ENCODE peak calls at places on chromosomes 13 and 19, in five cellular contexts. X, L, G, H and I are unnamed samples.

GRCh38 chr13:35107535-35107934 is 165.5 kb downstream of the NBEA start:
- DNase-seq in G (no peak), X (no peak), L (no peak), H (peak; percentile 54), I (no peak)

GRCh38 chr13:99982021-99982740 is 597 bp downstream of the ZIC2 start:
- DNase-seq in L (no peak), G (peak; percentile 51), X (no peak), H (no peak), I (no peak)

GRCh38 chr13:110194456-110194855 is 112.5 kb downstream of the COL4A1 start:
- DNase-seq in G (no peak), H (no peak), L (no peak), X (no peak), I (no peak)

GRCh38 chr13:47076536-47076935 is 179.7 kb upstream of the HTR2A start:
- DNase-seq in X (no peak), L (no peak), H (no peak), G (no peak), I (no peak)

GRCh38 chr13:44211753-44212152 is 161.9 kb upstream of the SERP2 start:
- DNase-seq in X (no peak), G (no peak), H (no peak), L (no peak), I (no peak)

GRCh38 chr19:15538774-15539173 is 30.4 kb downstream of the CYP4F22 start:
- DNase-seq in X (no peak), G (no peak), H (peak; percentile 22), L (no peak), I (no peak)

GRCh38 chr19:38502410-38503143 is 69.1 kb downstream of the RYR1 start:
- DNase-seq in G (peak; percentile 85), H (no peak), L (no peak), X (no peak), I (peak; percentile 69)

GRCh38 chr19:18774782-18775444 is 16.2 kb downstream of the COMP start:
- DNase-seq in H (no peak), X (no peak), G (no peak), L (no peak), I (no peak)

GRCh38 chr13:91302070-91302469 is 45.4 kb upstream of the MIR17HG start:
- DNase-seq in G (no peak), L (no peak), X (no peak), H (no peak), I (no peak)

GRCh38 chr19:57587529-57587928 is 3.6 kb downstream of the ZIK1 start:
- DNase-seq in L (no peak), H (peak; percentile 66), G (no peak), X (no peak), I (no peak)

GRCh38 chr19:31543456-31543855 is 194.2 kb upstream of the TSHZ3 start:
- DNase-seq in X (no peak), G (no peak), L (no peak), H (no peak), I (no peak)

GRCh38 chr13:49488563-49488962 is 7.2 kb upstream of the PHF11 start:
- DNase-seq in G (no peak), X (no peak), L (no peak), H (no peak), I (no peak)

GRCh38 chr13:30088312-30088855 is 219.0 kb downstream of the KATNAL1 start:
- DNase-seq in H (no peak), L (no peak), X (no peak), G (no peak), I (no peak)